ENCODE peak calls at places on chromosome 17, in six cellular contexts. H is NCI-H748 treated with DMSO at 0.1 percent for 48 hours; B is fibroblast of lung; K is stimulated activated CD4-positive, alpha-beta T cell treated with anti-CD3 and anti-CD28 coated beads, Interleukin-2, amount 100 ng/mL, for 24 hours; F is iPS DF 19.7; G is D341Med. O is an unnamed sample.
A peak's percentile ranks its signal among the peaks of the same experiment; 100 is the strongest.

GRCh38 chr17:63133489-63133888 is 167.5 kb downstream of the TANC2 start:
- DNase-seq in H (no peak), B (no peak), K (no peak), F (no peak), G (no peak), O (no peak)

GRCh38 chr17:65629234-65629690 is 67.8 kb upstream of the AXIN2 start:
- DNase-seq in H (peak; percentile 92), B (peak; percentile 42), K (no peak), F (no peak), G (no peak), O (peak; percentile 83)

GRCh38 chr17:77451894-77452852 is 311.4 kb downstream of the SEC14L1 start:
- DNase-seq in H (no peak), B (peak; percentile 81), K (peak; percentile 55), F (no peak), G (peak; percentile 93), O (peak; percentile 82)

GRCh38 chr17:21200590-21201301 is 13.2 kb downstream of the TMEM11 start:
- DNase-seq in H (no peak), B (no peak), K (no peak), F (no peak), G (no peak), O (no peak)

GRCh38 chr17:75808905-75809621 is 24.5 kb downstream of the UNK start:
- DNase-seq in H (no peak), B (peak; percentile 87), K (no peak), F (no peak), G (peak; percentile 89), O (no peak)

GRCh38 chr17:688100-688989 is 26.3 kb downstream of the VPS53 start:
- DNase-seq in H (no peak), B (peak; percentile 35), K (no peak), F (no peak), G (no peak), O (no peak)

GRCh38 chr17:71168083-71168741 is 952.6 kb upstream of the SOX9 start:
- DNase-seq in H (peak; percentile 29), B (no peak), K (no peak), F (no peak), G (no peak), O (no peak)

GRCh38 chr17:27526603-27527002 is 70.4 kb downstream of the KSR1 start:
- DNase-seq in H (no peak), B (peak; percentile 61), K (peak; percentile 58), F (no peak), G (no peak), O (no peak)

GRCh38 chr17:38459556-38459955 is 31.3 kb downstream of the ARHGAP23 start:
- DNase-seq in H (no peak), B (no peak), K (no peak), F (no peak), G (peak; percentile 56), O (no peak)

GRCh38 chr17:78722101-78722761 is 59.8 kb downstream of the CYTH1 start:
- DNase-seq in H (no peak), B (no peak), K (no peak), F (no peak), G (peak; percentile 82), O (no peak)

GRCh38 chr17:3887811-3888210 is 5.0 kb downstream of the CAMKK1 start:
- DNase-seq in H (no peak), B (no peak), K (no peak), F (no peak), G (no peak), O (no peak)

GRCh38 chr17:73478768-73479424 is 165.3 kb downstream of the SDK2 start:
- DNase-seq in H (no peak), B (no peak), K (no peak), F (no peak), G (no peak), O (peak; percentile 13)

GRCh38 chr17:44170499-44171201 is at the start of gene ASB16:
- DNase-seq in H (no peak), B (peak; percentile 41), K (no peak), F (no peak), G (peak; percentile 36), O (peak; percentile 66)

O was measured in NCI-H146.